ENCODE peak calls at places on chromosome 11, in eight cellular contexts. O is mesothelial cell of epicardium; P is colonic mucosa; Q is left ventricle myocardium inferior; L is CD8-positive, alpha-beta T cell; V is type B pancreatic cell; N is ovary; I is cardiac muscle cell. T is an unnamed sample.

GRCh38 chr11:67491276-67492068 is 8.6 kb downstream of the AIP start:
- DNase-seq in O (no peak), I (no peak), P (no peak), L (no peak), N (no peak), Q (no peak), V (no peak), T (no peak)

GRCh38 chr11:75270896-75271415 is 30.4 kb downstream of the TPBGL start:
- DNase-seq in V (no peak), N (peak), Q (peak), O (no peak), L (no peak), P (no peak), I (no peak), T (no peak)

GRCh38 chr11:86161373-86162255 is 82.9 kb upstream of the EED start:
- DNase-seq in V (no peak), O (no peak), P (no peak), L (no peak), Q (no peak), I (no peak), N (no peak), T (no peak)

GRCh38 chr11:124801014-124801413 is 808 bp upstream of the MSANTD2 start:
- DNase-seq in L (no peak), V (no peak), P (no peak), O (no peak), Q (no peak), N (no peak), I (peak), T (no peak)

GRCh38 chr11:120182790-120183491 is 27.9 kb upstream of the OAF start:
- DNase-seq in V (peak), P (peak), N (no peak), Q (peak), O (no peak), L (no peak), I (no peak), T (no peak)

GRCh38 chr11:14643697-14644395 is at the start of gene PDE3B:
- DNase-seq in N (peak), I (peak), L (peak), P (peak), V (peak), O (peak), Q (peak), T (peak)

GRCh38 chr11:44515085-44515484 is 50.4 kb upstream of the CD82 start:
- DNase-seq in Q (no peak), I (peak), O (no peak), L (no peak), N (no peak), P (no peak), V (no peak), T (no peak)

GRCh38 chr11:120029321-120029720 is 108.6 kb downstream of the TRIM29 start:
- DNase-seq in L (no peak), I (no peak), P (no peak), V (no peak), N (no peak), O (no peak), Q (no peak), T (no peak)

GRCh38 chr11:64856382-64857227 is 12.2 kb upstream of the CDC42BPG start:
- DNase-seq in L (no peak), I (peak), P (peak), Q (no peak), O (no peak), N (no peak), V (no peak), T (no peak)

GRCh38 chr11:77821349-77821851 is 456 bp downstream of the AAMDC start:
- DNase-seq in N (peak), I (peak), P (peak), O (peak), L (peak), Q (peak), V (no peak), T (peak)

GRCh38 chr11:66509131-66509561 is 1.3 kb upstream of the BBS1 start:
- DNase-seq in P (no peak), O (no peak), I (no peak), V (no peak), N (no peak), L (no peak), Q (no peak), T (no peak)

DNA sequence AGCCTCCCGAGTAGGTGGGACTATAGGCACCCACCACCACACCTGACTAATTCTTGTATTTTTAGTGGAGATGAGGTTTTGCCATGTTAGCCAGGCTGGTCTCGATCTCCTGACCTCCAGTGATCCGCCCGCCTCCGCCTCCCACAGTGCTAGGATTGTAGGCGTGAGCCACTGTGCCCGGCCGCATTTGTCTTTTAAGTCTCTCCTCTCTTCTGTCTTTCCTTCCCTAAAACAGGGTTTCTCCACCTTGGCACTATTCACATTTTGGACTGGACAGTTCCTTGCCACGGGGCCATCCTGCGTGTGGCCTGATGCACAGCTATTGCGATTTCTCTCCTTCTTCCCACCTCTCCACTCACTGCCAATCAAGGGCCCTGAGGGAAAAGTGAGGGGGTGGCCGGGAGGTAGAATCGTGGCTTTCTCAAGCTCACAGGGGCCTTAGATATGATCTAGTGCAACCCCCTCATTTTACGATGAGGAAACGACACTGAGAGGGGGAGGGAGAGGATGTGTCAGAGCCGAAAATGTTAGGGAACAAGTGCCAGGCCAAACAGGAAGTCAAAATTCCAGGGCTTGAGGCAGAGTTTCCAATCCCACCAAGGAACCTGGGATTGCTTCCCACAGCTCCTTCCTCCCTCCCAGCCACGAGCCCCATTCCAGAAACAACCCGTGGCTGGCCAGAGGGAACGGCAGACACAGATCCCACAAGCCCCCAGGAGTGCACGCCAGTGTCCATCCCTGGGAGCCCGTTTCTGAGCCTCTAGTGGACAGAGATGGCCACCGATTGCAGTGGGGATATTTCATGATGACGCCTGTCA is 21.2 kb downstream of the SCGB1A1 start:
- DNase-seq in Q (no peak), O (no peak), I (peak), N (peak), P (no peak), V (no peak), L (no peak), T (peak)
- TF ChIP-seq CTCF in Q (no peak), O (no peak), I (no peak), N (no peak), P (no peak), V (no peak), L (no peak), T (peak)

GRCh38 chr11:62645934-62646824 is at the start of gene GANAB:
- DNase-seq in N (peak), O (peak), P (peak), V (peak), Q (peak), I (peak), L (peak), T (peak)
- TF ChIP-seq CTCF in N (no peak), O (no peak), P (no peak), V (no peak), Q (no peak), I (no peak), L (no peak), T (peak)

GRCh38 chr11:62055970-62056369 is 67.8 kb upstream of the INCENP start:
- DNase-seq in V (no peak), I (no peak), Q (no peak), L (no peak), O (no peak), P (no peak), N (no peak), T (no peak)

GRCh38 chr11:62062223-62062861 is 61.5 kb upstream of the INCENP start:
- DNase-seq in L (no peak), P (no peak), Q (no peak), I (peak), N (no peak), V (no peak), O (no peak), T (no peak)

GRCh38 chr11:62064221-62064620 is 59.6 kb upstream of the INCENP start:
- DNase-seq in V (no peak), P (no peak), O (no peak), Q (no peak), I (no peak), L (no peak), N (no peak), T (no peak)

GRCh38 chr11:62057069-62057468 is 66.7 kb upstream of the INCENP start:
- DNase-seq in L (no peak), O (no peak), P (no peak), Q (no peak), I (no peak), V (no peak), N (no peak), T (no peak)

DNA sequence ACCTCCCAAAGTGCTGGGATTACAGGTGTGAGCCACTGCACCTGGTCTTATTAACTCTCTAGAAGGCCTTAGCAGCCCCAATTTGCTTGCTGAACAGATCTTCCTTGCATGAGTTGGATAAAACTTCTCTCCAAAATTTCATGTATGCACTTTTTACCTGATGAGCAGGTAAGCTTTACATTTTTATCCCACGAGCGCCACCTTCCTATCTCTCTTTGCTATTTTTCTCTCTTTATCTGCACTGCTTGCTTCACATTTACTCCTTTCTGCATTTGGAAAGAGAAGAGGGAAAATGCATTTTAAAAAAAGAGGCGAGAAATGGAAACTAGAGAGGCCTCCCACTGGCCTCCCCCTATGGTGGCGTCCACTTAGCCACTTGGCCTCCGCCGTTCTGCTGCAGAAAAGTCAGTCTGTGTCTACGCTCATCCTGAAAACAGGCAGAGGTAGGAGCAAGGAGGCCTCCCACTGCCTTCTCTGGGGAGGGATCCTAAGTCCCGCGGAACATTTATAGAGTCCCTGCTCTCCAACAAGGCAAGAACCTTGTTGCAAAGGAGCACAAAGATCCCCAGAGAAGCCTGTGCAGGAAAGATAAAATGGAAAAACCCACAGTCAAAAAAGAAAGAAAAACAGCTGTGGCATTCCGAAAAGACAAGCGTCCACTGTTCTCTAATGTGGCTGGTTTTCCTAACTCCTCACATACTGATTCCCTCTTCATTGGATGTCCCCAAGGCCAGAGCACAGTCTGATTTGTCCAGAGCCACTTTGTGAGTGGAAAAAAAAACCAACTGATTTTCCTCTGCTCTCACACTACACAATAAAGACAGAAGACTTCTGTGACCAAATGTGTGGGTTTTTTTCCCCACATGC is 62.2 kb upstream of the INCENP start:
- DNase-seq in O (no peak), Q (no peak), P (no peak), L (no peak), I (peak), N (no peak), V (no peak), T (no peak)
- TF ChIP-seq CTCF in O (no peak), Q (no peak), P (peak), L (no peak), I (peak), N (no peak), V (no peak), T (no peak)

DNA sequence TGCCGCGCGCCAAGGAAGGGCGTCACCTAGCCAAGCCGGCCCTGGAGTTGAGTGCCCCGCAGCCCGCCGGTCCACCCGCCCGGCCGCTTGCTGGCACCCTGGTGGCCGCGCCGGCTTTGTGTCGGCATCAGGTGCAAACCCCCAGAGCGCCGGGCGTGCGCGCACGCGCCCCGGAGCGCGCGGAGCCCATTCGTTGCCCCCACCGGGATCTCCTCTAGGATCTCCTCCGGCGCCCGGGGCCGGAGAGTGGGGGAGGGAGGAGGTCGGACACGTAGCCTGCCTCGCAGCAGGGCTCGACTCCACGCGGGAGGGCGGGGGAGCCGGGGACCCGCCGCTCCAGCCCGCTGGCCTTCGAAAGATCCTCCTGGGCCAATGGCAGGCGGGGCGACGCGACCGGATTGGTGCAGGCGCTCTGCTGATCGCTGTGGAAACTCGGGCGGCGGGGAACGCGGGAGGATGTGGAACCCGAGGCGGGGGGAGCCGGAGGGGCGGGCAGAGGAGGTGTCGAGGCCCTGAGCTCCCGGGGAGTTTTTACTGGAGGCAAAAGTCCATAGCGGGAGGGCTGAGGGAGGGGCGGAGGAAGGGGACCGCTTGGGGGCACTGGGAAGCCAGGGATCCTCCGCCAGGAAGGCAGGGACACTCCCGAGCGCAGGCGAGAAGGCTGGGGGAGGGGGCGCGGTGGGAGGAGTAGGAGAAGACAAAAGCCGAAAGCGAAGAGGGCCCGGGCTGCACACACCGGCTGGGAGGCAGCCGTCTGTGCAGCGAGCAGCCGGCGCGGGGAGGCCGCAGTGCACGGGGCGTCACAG is at the start of gene FADS2:
- DNase-seq in V (peak), N (peak), L (peak), O (peak), Q (peak), P (peak), I (peak), T (peak)
- TF ChIP-seq CTCF in V (peak), N (no peak), L (no peak), O (no peak), Q (peak), P (no peak), I (no peak), T (no peak)

T was measured in heart left ventricle.